ENCODE peak calls at places on chromosomes 5 and 9, in eight cellular contexts. H is activated CD8-positive, alpha-beta memory T cell treated with anti-CD3 and anti-CD28 coated beads, Interleukin-2, amount 10 ng/mL, durations not matched to agents 7 days and 5 days; B is posterior cingulate gyrus; A is GM10248; Y is NCI-H1436; D is psoas muscle; I is right lobe of liver; C is stimulated activated naive B cell treated with anti-CD40 and anti-IgM and Interleukin-4, amounts not matched to agents 10 μg/mL and 1 μg/mL and 100 μg/mL, for 72 hours. W is an unnamed sample.

GRCh38 chr5:151740958-151741373 is 17.5 kb downstream of the ATOX1 start:
- DNase-seq in H (no peak), B (no peak), A (no peak), Y (no peak), D (no peak), I (no peak), C (no peak), W (no peak)

GRCh38 chr5:179820483-179821297 is at the start of gene SQSTM1:
- DNase-seq in H (peak), B (peak), A (peak), Y (peak), D (peak), I (peak), C (peak), W (no peak)

GRCh38 chr5:83493644-83494043 is 22.1 kb downstream of the VCAN start:
- DNase-seq in H (no peak), B (no peak), A (no peak), Y (no peak), D (no peak), I (no peak), C (no peak), W (no peak)

GRCh38 chr5:88684136-88684500 is 198.9 kb downstream of the MEF2C start:
- DNase-seq in H (no peak), B (no peak), A (no peak), Y (no peak), D (no peak), I (no peak), C (no peak), W (no peak)

GRCh38 chr5:54415147-54415546 is 40.4 kb upstream of the HSPB3 start:
- DNase-seq in H (no peak), B (no peak), A (no peak), Y (no peak), D (no peak), I (no peak), C (no peak), W (no peak)

GRCh38 chr5:144469106-144469505 is 298.4 kb downstream of the KCTD16 start:
- DNase-seq in H (no peak), B (no peak), A (no peak), Y (no peak), D (no peak), I (no peak), C (no peak), W (no peak)

GRCh38 chr9:124135813-124136365 is 121.9 kb upstream of the NEK6 start:
- DNase-seq in H (no peak), B (no peak), A (no peak), Y (no peak), D (no peak), I (no peak), C (no peak), W (no peak)

GRCh38 chr5:78750281-78750680 is 101.7 kb upstream of the LHFPL2 start:
- DNase-seq in H (no peak), B (no peak), A (no peak), Y (no peak), D (no peak), I (no peak), C (no peak), W (no peak)

GRCh38 chr9:114428466-114428865 is 40.7 kb upstream of the AKNA start:
- DNase-seq in H (no peak), B (no peak), A (no peak), Y (no peak), D (no peak), I (peak), C (no peak), W (no peak)

GRCh38 chr5:42423285-42424152 is at the start of gene GHR:
- DNase-seq in H (peak), B (peak), A (peak), Y (peak), D (peak), I (peak), C (peak), W (peak)

GRCh38 chr5:36734422-36734821 is 128.0 kb downstream of the SLC1A3 start:
- DNase-seq in H (no peak), B (no peak), A (no peak), Y (no peak), D (no peak), I (no peak), C (no peak), W (no peak)

GRCh38 chr5:15203376-15203775 is 296.6 kb upstream of the FBXL7 start:
- DNase-seq in H (no peak), B (no peak), A (no peak), Y (no peak), D (no peak), I (no peak), C (no peak), W (no peak)

GRCh38 chr5:101012880-101013279 is 109.8 kb upstream of the ST8SIA4 start:
- DNase-seq in H (no peak), B (no peak), A (no peak), Y (no peak), D (no peak), I (no peak), C (no peak), W (no peak)

GRCh38 chr5:141517902-141518610 is 29.2 kb downstream of the PCDHGC5 start:
- DNase-seq in H (no peak), B (no peak), A (no peak), Y (no peak), D (no peak), I (no peak), C (no peak), W (no peak)

GRCh38 chr5:96657068-96657467 is 5.1 kb upstream of the CAST start:
- DNase-seq in H (peak), B (no peak), A (peak), Y (no peak), D (peak), I (no peak), C (no peak), W (no peak)

GRCh38 chr5:141848771-141849370 is 29.3 kb downstream of the PCDH1 start:
- DNase-seq in H (peak), B (no peak), A (peak), Y (no peak), D (peak), I (no peak), C (no peak), W (no peak)

GRCh38 chr9:137333016-137333726 is 31.1 kb upstream of the NRARP start:
- DNase-seq in H (no peak), B (peak), A (no peak), Y (no peak), D (no peak), I (no peak), C (no peak), W (no peak)

GRCh38 chr5:153043876-153044275 is 446.6 kb upstream of the GRIA1 start:
- DNase-seq in H (no peak), B (no peak), A (no peak), Y (no peak), D (no peak), I (no peak), C (no peak), W (no peak)

GRCh38 chr5:16570121-16570815 is 46.5 kb downstream of the RETREG1 start:
- DNase-seq in H (no peak), B (no peak), A (no peak), Y (no peak), D (no peak), I (no peak), C (no peak), W (no peak)